ENCODE peak calls at places on chromosomes 13 and 19, in five cellular contexts. G is upper lobe of left lung, B is body of pancreas, F is heart left ventricle, E is IMR-90. M is an unnamed sample. For H3K4me1, the result is how much of the 10 kb centered on the place peaks cover.

GRCh38 chr19:51019544-51019925 is at the start of gene KLK10:
- ATAC-seq in F (no peak), G (no peak), B (no peak), E (no peak), M (no peak)

GRCh38 chr13:99027260-99027659 is 49.4 kb upstream of the DOCK9 start:
- ATAC-seq in F (no peak), E (no peak), B (no peak), G (no peak), M (no peak)

GRCh38 chr19:6568010-6568411 is 22.9 kb downstream of the CD70 start:
- ATAC-seq in E (no peak), G (no peak), B (no peak), F (no peak), M (no peak)

GRCh38 chr13:98918771-98919170 is 59.1 kb downstream of the DOCK9 start:
- ATAC-seq in B (no peak), G (no peak), E (no peak), F (no peak), M (no peak)

GRCh38 chr13:29702912-29703351 is 107.4 kb upstream of the SLC7A1 start:
- ATAC-seq in B (peak), G (peak), F (peak), E (peak), M (peak)

GRCh38 chr19:49071860-49072547 is 495 bp downstream of the KCNA7 start:
- ATAC-seq in B (no peak), F (no peak), G (no peak), E (peak), M (no peak)

GRCh38 chr13:89968468-89968867 is 1379.0 kb upstream of the MIR17HG start:
- ATAC-seq in E (no peak), B (no peak), F (no peak), G (no peak), M (no peak)

GRCh38 chr13:61414686-61415664 is 674 bp downstream of the PCDH20 start:
- ATAC-seq in F (peak), G (peak), E (no peak), B (peak), M (peak)

GRCh38 chr13:40116008-40116407 is 460.5 kb downstream of the COG6 start:
- ATAC-seq in E (no peak), B (peak), F (peak), G (peak), M (peak)

GRCh38 chr13:33784738-33785137 is 33.2 kb upstream of the RFC3 start:
- ATAC-seq in E (no peak), F (no peak), G (no peak), B (no peak), M (no peak)

GRCh38 chr13:43432948-43433347 is 353.8 kb downstream of the ENOX1 start:
- ATAC-seq in G (no peak), B (no peak), F (peak), E (no peak), M (no peak)

GRCh38 chr13:110240352-110240751 is 66.6 kb downstream of the COL4A1 start:
- ATAC-seq in B (no peak), F (peak), E (no peak), G (no peak), M (peak)

GRCh38 chr13:77515785-77516184 is 19.7 kb upstream of the SCEL start:
- ATAC-seq in E (no peak), G (no peak), F (no peak), B (no peak), M (no peak)

GRCh38 chr19:20244356-20244755 is 77.3 kb downstream of the ZNF486 start:
- ATAC-seq in B (no peak), G (no peak), F (no peak), E (no peak), M (no peak)

GRCh38 chr19:18399008-18399407 is 1.6 kb upstream of the LRRC25 start:
- ATAC-seq in G (peak), F (peak), B (peak), E (peak), M (peak)

GRCh38 chr19:9159891-9160290 is 18.9 kb upstream of the OR7D2 start:
- ATAC-seq in G (no peak), F (no peak), E (no peak), B (no peak), M (no peak)

GRCh38 chr19:8334458-8335342 is 8.4 kb downstream of the KANK3 start:
- ATAC-seq in E (peak), G (peak), B (peak), F (peak), M (peak)

GRCh38 chr13:21137696-21138095 is 38.7 kb downstream of the SKA3 start:
- ATAC-seq in G (no peak), B (no peak), F (no peak), E (no peak), M (no peak)

DNA sequence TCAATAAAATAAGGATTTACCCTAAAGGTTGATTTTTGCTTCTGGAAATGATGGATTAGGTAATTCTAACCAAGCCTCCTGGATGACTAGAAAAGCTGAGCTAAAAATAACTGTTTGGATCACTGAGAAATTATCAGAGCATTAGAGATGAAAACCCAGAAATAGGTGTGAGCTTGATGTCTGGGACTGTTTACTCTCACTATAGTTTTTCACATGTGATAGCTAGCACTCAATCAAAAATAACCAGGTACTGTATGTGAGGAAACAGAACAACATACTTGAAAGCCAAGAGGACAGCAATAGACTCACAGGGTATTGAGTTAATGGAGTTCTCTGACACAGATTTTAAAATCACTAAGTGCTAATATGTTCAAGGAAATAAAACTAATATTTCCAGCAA is 9.5 kb downstream of the ZAR1L start:
- ATAC-seq in F (peak), E (no peak), B (no peak), G (no peak), M (no peak)
- H3K4me1 ChIP-seq in F (under half), E (under half), B (under half), G (under half), M (under half)

GRCh38 chr19:55491546-55492360 is 3.5 kb downstream of the SSC5D start:
- ATAC-seq in G (no peak), B (no peak), E (no peak), F (no peak), M (no peak)

GRCh38 chr19:55487884-55488687 is at the start of gene SSC5D:
- ATAC-seq in F (peak), B (no peak), E (peak), G (peak), M (no peak)

GRCh38 chr19:55488986-55489710 is 912 bp downstream of the SSC5D start:
- ATAC-seq in B (no peak), E (no peak), F (no peak), G (no peak), M (no peak)

GRCh38 chr19:55490478-55491436 is 2.5 kb downstream of the SSC5D start:
- ATAC-seq in F (no peak), G (no peak), B (no peak), E (no peak), M (no peak)

GRCh38 chr19:55489711-55490477 is 1.7 kb downstream of the SSC5D start:
- ATAC-seq in G (no peak), E (no peak), F (no peak), B (no peak), M (no peak)
- H3K4me1 ChIP-seq in G (under half), E (under half), F (under half), B (under half), M (under half)

GRCh38 chr13:35481777-35482176 is 5.3 kb upstream of the MAB21L1 start:
- ATAC-seq in E (no peak), F (no peak), G (no peak), B (no peak), M (no peak)

GRCh38 chr13:35475960-35476943 is at the start of gene MAB21L1:
- ATAC-seq in G (peak), E (peak), B (no peak), F (peak), M (no peak)

GRCh38 chr13:35478384-35479222 is 2.1 kb upstream of the MAB21L1 start:
- ATAC-seq in G (peak), F (no peak), B (no peak), E (no peak), M (no peak)

GRCh38 chr13:35479691-35480090 is 3.2 kb upstream of the MAB21L1 start:
- ATAC-seq in F (no peak), G (no peak), B (no peak), E (no peak), M (no peak)

GRCh38 chr13:35479223-35479536 is 2.7 kb upstream of the MAB21L1 start:
- ATAC-seq in E (no peak), B (no peak), G (no peak), F (no peak), M (no peak)
- H3K4me1 ChIP-seq in E (under half), B (under half), G (under half), F (under half), M (under half)

DNA sequence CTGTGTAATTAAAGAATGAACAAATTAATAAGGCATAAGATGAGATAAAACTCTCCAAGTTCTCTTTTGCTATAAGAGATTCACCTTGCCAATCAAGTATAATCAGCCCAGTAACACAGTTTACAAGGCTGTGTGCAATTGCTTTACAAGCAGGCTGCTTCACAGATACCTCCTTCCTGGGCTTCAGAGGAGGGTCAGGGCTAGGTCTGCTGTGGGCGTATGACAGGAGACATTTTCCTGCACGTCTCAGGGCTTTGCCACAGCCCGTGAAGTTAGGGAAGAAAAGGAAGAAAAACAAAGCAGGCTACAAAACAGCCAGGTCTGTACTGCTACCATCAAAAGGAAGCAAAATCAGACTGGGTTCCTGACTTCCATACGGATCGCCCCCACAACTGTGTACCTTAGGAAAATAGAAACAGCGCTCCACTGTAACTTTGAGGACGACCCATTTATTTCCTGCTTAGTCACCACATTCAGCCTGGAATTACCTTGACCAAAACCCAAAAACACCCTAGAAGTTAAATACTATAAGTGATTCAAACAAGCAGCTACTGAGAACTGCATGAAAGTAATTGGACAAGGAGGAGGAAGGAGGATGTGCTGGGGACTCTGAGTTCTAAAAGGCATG is 12.4 kb downstream of the EFNB2 start:
- ATAC-seq in F (no peak), E (no peak), B (no peak), G (no peak), M (no peak)
- H3K4me1 ChIP-seq in F (under half), E (under half), B (under half), G (under half), M (under half)

GRCh38 chr19:42273407-42274064 is 4.5 kb downstream of the CIC start:
- ATAC-seq in E (no peak), G (no peak), F (no peak), B (no peak), M (no peak)
- H3K4me1 ChIP-seq in E (under half), G (half or more), F (under half), B (half or more), M (half or more)

GRCh38 chr19:14686411-14686810 is 3.4 kb upstream of the ZNF333 start:
- ATAC-seq in F (no peak), B (no peak), E (no peak), G (no peak), M (no peak)
- H3K4me1 ChIP-seq in F (under half), B (under half), E (under half), G (under half), M (under half)

M was measured in gastroesophageal sphincter.